ENCODE peak calls at places on chromosomes 6 and 20, in four cellular contexts. One of them, this sample, is unnamed. For H3K9me3, the result is how much of the 10 kb centered on the place peaks cover.

GRCh38 chr6:118283759-118284158 is 264.3 kb upstream of the PLN start:
- DNase-seq in CD4-positive, alpha-beta memory T cell: peak
- DNase-seq in tibial artery: peak
- DNase-seq in CD4-positive, alpha-beta T cell: peak
- DNase-seq in this sample: peak

GRCh38 chr20:997486-997885 is 4.6 kb downstream of the RSPO4 start:
- DNase-seq in tibial artery: no peak
- DNase-seq in CD4-positive, alpha-beta T cell: no peak
- DNase-seq in CD4-positive, alpha-beta memory T cell: no peak
- DNase-seq in this sample: no peak

GRCh38 chr6:138109042-138109997 is 2.1 kb upstream of the PERP start:
- DNase-seq in CD4-positive, alpha-beta memory T cell: peak
- DNase-seq in CD4-positive, alpha-beta T cell: peak
- DNase-seq in tibial artery: peak
- DNase-seq in this sample: peak

GRCh38 chr6:52995913-52996685 is 1.0 kb upstream of the GSTA4 start:
- DNase-seq in CD4-positive, alpha-beta T cell: peak
- DNase-seq in CD4-positive, alpha-beta memory T cell: peak
- DNase-seq in tibial artery: peak
- DNase-seq in this sample: no peak

GRCh38 chr20:34525342-34525708 is 9.1 kb downstream of the DYNLRB1 start:
- DNase-seq in CD4-positive, alpha-beta memory T cell: no peak
- DNase-seq in tibial artery: no peak
- DNase-seq in CD4-positive, alpha-beta T cell: no peak
- DNase-seq in this sample: no peak

GRCh38 chr6:139448998-139449610 is 74.7 kb upstream of the CITED2 start:
- DNase-seq in CD4-positive, alpha-beta T cell: no peak
- DNase-seq in tibial artery: no peak
- DNase-seq in CD4-positive, alpha-beta memory T cell: no peak
- DNase-seq in this sample: no peak

GRCh38 chr6:11585426-11586016 is 48.0 kb downstream of the TMEM170B start:
- DNase-seq in CD4-positive, alpha-beta T cell: no peak
- DNase-seq in tibial artery: no peak
- DNase-seq in CD4-positive, alpha-beta memory T cell: peak
- DNase-seq in this sample: no peak

GRCh38 chr6:136920858-136921520 is 1.1 kb upstream of the SLC35D3 start:
- DNase-seq in CD4-positive, alpha-beta memory T cell: peak
- DNase-seq in tibial artery: no peak
- DNase-seq in CD4-positive, alpha-beta T cell: no peak
- DNase-seq in this sample: no peak

GRCh38 chr6:127851197-127851596 is 49.7 kb downstream of the THEMIS start:
- DNase-seq in tibial artery: no peak
- DNase-seq in CD4-positive, alpha-beta memory T cell: no peak
- DNase-seq in CD4-positive, alpha-beta T cell: no peak
- DNase-seq in this sample: no peak

GRCh38 chr6:3310710-3311109 is 52.0 kb downstream of the PSMG4 start:
- DNase-seq in tibial artery: no peak
- DNase-seq in CD4-positive, alpha-beta T cell: no peak
- DNase-seq in CD4-positive, alpha-beta memory T cell: no peak
- DNase-seq in this sample: no peak

GRCh38 chr6:108565893-108566292 is 5.2 kb downstream of the FOXO3 start:
- DNase-seq in CD4-positive, alpha-beta memory T cell: no peak
- DNase-seq in tibial artery: peak
- DNase-seq in CD4-positive, alpha-beta T cell: no peak
- DNase-seq in this sample: no peak

GRCh38 chr20:53157443-53158408 is 185.6 kb downstream of the TSHZ2 start:
- DNase-seq in CD4-positive, alpha-beta T cell: peak
- DNase-seq in tibial artery: no peak
- DNase-seq in CD4-positive, alpha-beta memory T cell: peak
- DNase-seq in this sample: no peak

GRCh38 chr20:7703436-7703835 is 236.8 kb downstream of the HAO1 start:
- DNase-seq in tibial artery: no peak
- DNase-seq in CD4-positive, alpha-beta T cell: no peak
- DNase-seq in CD4-positive, alpha-beta memory T cell: no peak
- DNase-seq in this sample: no peak

GRCh38 chr6:31401403-31401802 is 2.0 kb upstream of the MICA start:
- DNase-seq in tibial artery: peak
- DNase-seq in CD4-positive, alpha-beta memory T cell: no peak
- DNase-seq in CD4-positive, alpha-beta T cell: no peak
- DNase-seq in this sample: no peak

GRCh38 chr6:113969888-113970807 is 800 bp downstream of the HDAC2 start:
- DNase-seq in tibial artery: peak
- DNase-seq in CD4-positive, alpha-beta T cell: peak
- DNase-seq in CD4-positive, alpha-beta memory T cell: peak
- DNase-seq in this sample: peak

GRCh38 chr20:21526776-21527175 is 12.9 kb upstream of the NKX2-2 start:
- DNase-seq in tibial artery: no peak
- DNase-seq in CD4-positive, alpha-beta memory T cell: no peak
- DNase-seq in CD4-positive, alpha-beta T cell: no peak
- DNase-seq in this sample: no peak

GRCh38 chr6:104575536-104575935 is 284.2 kb downstream of the HACE1 start:
- DNase-seq in CD4-positive, alpha-beta T cell: no peak
- DNase-seq in CD4-positive, alpha-beta memory T cell: no peak
- DNase-seq in tibial artery: no peak
- DNase-seq in this sample: no peak

GRCh38 chr6:140462495-140463311 is 1088.3 kb upstream of the CITED2 start:
- DNase-seq in CD4-positive, alpha-beta T cell: no peak
- DNase-seq in tibial artery: no peak
- DNase-seq in CD4-positive, alpha-beta memory T cell: no peak
- DNase-seq in this sample: no peak

GRCh38 chr20:62899633-62900051 is 26.7 kb downstream of the DIDO1 start:
- DNase-seq in tibial artery: no peak
- DNase-seq in CD4-positive, alpha-beta T cell: no peak
- DNase-seq in CD4-positive, alpha-beta memory T cell: no peak
- DNase-seq in this sample: no peak

GRCh38 chr6:35181313-35181932 is 32.3 kb upstream of the SCUBE3 start:
- DNase-seq in CD4-positive, alpha-beta memory T cell: no peak
- DNase-seq in CD4-positive, alpha-beta T cell: no peak
- DNase-seq in tibial artery: peak
- DNase-seq in this sample: no peak

GRCh38 chr6:35096129-35096852 is 44.8 kb downstream of the TCP11 start:
- DNase-seq in CD4-positive, alpha-beta memory T cell: no peak
- DNase-seq in tibial artery: no peak
- DNase-seq in CD4-positive, alpha-beta T cell: no peak
- DNase-seq in this sample: no peak

GRCh38 chr6:11448038-11448437 is 89.5 kb upstream of the TMEM170B start:
- DNase-seq in CD4-positive, alpha-beta T cell: no peak
- DNase-seq in tibial artery: no peak
- DNase-seq in CD4-positive, alpha-beta memory T cell: no peak
- DNase-seq in this sample: no peak

GRCh38 chr20:17796096-17796563 is 96.4 kb downstream of the BANF2 start:
- DNase-seq in CD4-positive, alpha-beta T cell: no peak
- DNase-seq in tibial artery: peak
- DNase-seq in CD4-positive, alpha-beta memory T cell: no peak
- DNase-seq in this sample: no peak

GRCh38 chr6:157335829-157336228 is 12.5 kb upstream of the TMEM242 start:
- DNase-seq in CD4-positive, alpha-beta memory T cell: no peak
- DNase-seq in CD4-positive, alpha-beta T cell: no peak
- DNase-seq in tibial artery: no peak
- DNase-seq in this sample: no peak

GRCh38 chr6:106084106-106084963 is 1.8 kb upstream of the PRDM1 start:
- DNase-seq in CD4-positive, alpha-beta memory T cell: no peak
- DNase-seq in tibial artery: no peak
- DNase-seq in CD4-positive, alpha-beta T cell: no peak
- DNase-seq in this sample: no peak

GRCh38 chr20:44057698-44058675 is 129.0 kb downstream of the JPH2 start:
- DNase-seq in CD4-positive, alpha-beta T cell: no peak
- DNase-seq in tibial artery: no peak
- DNase-seq in CD4-positive, alpha-beta memory T cell: no peak
- DNase-seq in this sample: no peak

GRCh38 chr20:47688385-47689381 is 96.6 kb downstream of the SULF2 start:
- DNase-seq in CD4-positive, alpha-beta T cell: no peak
- DNase-seq in CD4-positive, alpha-beta memory T cell: no peak
- DNase-seq in tibial artery: no peak
- DNase-seq in this sample: no peak

GRCh38 chr6:45569210-45569945 is 191.6 kb upstream of the SUPT3H start:
- DNase-seq in tibial artery: no peak
- DNase-seq in CD4-positive, alpha-beta memory T cell: no peak
- DNase-seq in CD4-positive, alpha-beta T cell: no peak
- DNase-seq in this sample: no peak

GRCh38 chr20:64168381-64169088 is 4.3 kb downstream of the MYT1 start:
- DNase-seq in tibial artery: no peak
- DNase-seq in CD4-positive, alpha-beta T cell: no peak
- DNase-seq in CD4-positive, alpha-beta memory T cell: no peak
- DNase-seq in this sample: no peak

GRCh38 chr20:23257106-23257761 is 93.4 kb upstream of the NXT1 start:
- DNase-seq in CD4-positive, alpha-beta T cell: no peak
- DNase-seq in CD4-positive, alpha-beta memory T cell: no peak
- DNase-seq in tibial artery: no peak
- DNase-seq in this sample: no peak

GRCh38 chr20:33653900-33654596 is 8.1 kb upstream of the C20orf144 start:
- DNase-seq in CD4-positive, alpha-beta T cell: no peak
- DNase-seq in tibial artery: no peak
- DNase-seq in CD4-positive, alpha-beta memory T cell: no peak
- DNase-seq in this sample: no peak

GRCh38 chr6:136767583-136768307 is 24.5 kb downstream of the MAP3K5 start:
- DNase-seq in CD4-positive, alpha-beta memory T cell: no peak
- DNase-seq in tibial artery: no peak
- DNase-seq in CD4-positive, alpha-beta T cell: no peak
- DNase-seq in this sample: no peak

GRCh38 chr6:53154794-53155193 is 6.2 kb upstream of the GCM1 start:
- DNase-seq in CD4-positive, alpha-beta memory T cell: no peak
- DNase-seq in CD4-positive, alpha-beta T cell: no peak
- DNase-seq in tibial artery: no peak
- DNase-seq in this sample: no peak

GRCh38 chr6:7721654-7722053 is 4.2 kb upstream of the BMP6 start:
- DNase-seq in CD4-positive, alpha-beta memory T cell: no peak
- DNase-seq in CD4-positive, alpha-beta T cell: no peak
- DNase-seq in tibial artery: no peak
- DNase-seq in this sample: no peak

GRCh38 chr20:43975096-43975768 is 60.6 kb downstream of the TOX2 start:
- DNase-seq in tibial artery: no peak
- DNase-seq in CD4-positive, alpha-beta memory T cell: no peak
- DNase-seq in CD4-positive, alpha-beta T cell: no peak
- DNase-seq in this sample: no peak

DNA sequence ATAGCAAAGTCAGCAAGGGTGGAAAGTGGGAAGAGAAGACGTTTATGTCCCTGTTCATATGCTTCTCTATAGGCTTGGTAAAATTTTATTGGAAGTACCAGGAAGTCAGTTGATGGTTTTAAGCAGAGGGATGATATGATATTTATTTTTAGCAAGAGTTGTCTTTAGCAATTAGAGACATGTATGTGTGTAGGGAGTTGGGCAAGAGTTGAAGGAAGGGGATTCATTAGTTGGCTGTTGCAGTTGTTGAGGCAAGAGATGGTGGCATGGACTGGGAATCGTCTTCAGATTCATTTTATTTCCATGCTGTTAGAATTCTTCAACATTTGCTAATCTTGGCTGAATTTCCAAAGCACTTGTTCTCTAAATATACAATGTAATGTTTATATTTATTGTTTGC is 85.6 kb downstream of the QKI start:
- DNase-seq in CD4-positive, alpha-beta memory T cell: no peak
- DNase-seq in tibial artery: no peak
- DNase-seq in CD4-positive, alpha-beta T cell: no peak
- DNase-seq in this sample: no peak
- H3K9me3 ChIP-seq in CD4-positive, alpha-beta memory T cell: under half
- H3K9me3 ChIP-seq in tibial artery: under half
- H3K9me3 ChIP-seq in CD4-positive, alpha-beta T cell: under half
- H3K9me3 ChIP-seq in this sample: under half

GRCh38 chr6:165055231-165055630 is 254.2 kb downstream of the C6orf118 start:
- DNase-seq in CD4-positive, alpha-beta memory T cell: no peak
- DNase-seq in CD4-positive, alpha-beta T cell: no peak
- DNase-seq in tibial artery: no peak
- DNase-seq in this sample: no peak
- H3K9me3 ChIP-seq in CD4-positive, alpha-beta memory T cell: under half
- H3K9me3 ChIP-seq in CD4-positive, alpha-beta T cell: under half
- H3K9me3 ChIP-seq in tibial artery: under half
- H3K9me3 ChIP-seq in this sample: under half

DNA sequence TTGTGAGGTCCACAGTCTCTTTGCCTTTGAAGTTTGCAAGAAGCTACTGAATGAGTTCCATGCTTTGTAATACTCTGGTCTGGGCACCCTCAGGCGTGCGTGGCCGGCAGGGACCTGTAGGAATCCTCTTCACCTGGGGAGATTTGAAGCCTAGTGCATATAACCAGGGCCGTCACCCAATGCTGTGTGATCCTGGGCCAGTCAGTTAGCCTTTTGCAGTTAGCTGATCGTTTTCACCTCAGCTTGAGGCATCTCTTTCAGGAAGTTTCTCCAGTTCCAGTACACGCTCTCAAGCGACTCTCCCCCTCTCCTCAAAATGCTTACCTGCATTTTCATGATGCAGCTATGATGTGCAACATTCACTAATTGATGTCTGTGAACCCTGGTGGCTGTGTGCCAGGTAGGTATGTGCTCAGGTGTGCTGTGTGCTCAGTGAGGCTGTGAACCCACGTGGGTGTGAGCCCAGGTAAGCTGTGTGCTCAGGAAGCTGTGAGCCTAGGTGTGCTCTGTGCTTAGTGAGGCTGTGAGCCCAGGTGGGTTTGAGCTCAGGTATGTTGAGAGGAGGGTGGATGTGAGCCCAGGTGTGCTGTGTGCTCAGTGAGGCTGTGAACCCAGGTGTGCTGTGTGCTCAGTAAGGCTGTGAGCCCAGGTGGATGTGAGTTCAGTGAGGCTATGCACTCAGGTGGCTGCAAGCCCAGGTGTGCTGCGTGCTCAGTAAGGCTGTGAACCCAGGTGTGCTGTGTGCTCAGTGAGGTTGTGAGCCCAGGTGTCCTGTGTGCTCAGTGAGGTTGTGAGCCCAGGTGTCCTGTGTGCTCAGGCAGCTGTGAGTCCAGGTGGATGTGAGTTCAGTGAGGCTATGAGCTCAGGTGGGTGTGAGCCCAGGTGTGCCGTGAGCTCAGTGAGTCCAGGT is 120.4 kb downstream of the PHACTR3 start:
- DNase-seq in tibial artery: no peak
- DNase-seq in CD4-positive, alpha-beta memory T cell: no peak
- DNase-seq in CD4-positive, alpha-beta T cell: no peak
- DNase-seq in this sample: no peak
- H3K9me3 ChIP-seq in tibial artery: under half
- H3K9me3 ChIP-seq in CD4-positive, alpha-beta memory T cell: under half
- H3K9me3 ChIP-seq in CD4-positive, alpha-beta T cell: under half
- H3K9me3 ChIP-seq in this sample: under half

GRCh38 chr6:56862415-56863175 is 92.3 kb upstream of the BEND6 start:
- DNase-seq in tibial artery: no peak
- DNase-seq in CD4-positive, alpha-beta T cell: no peak
- DNase-seq in CD4-positive, alpha-beta memory T cell: no peak
- DNase-seq in this sample: no peak
- H3K9me3 ChIP-seq in tibial artery: under half
- H3K9me3 ChIP-seq in CD4-positive, alpha-beta T cell: under half
- H3K9me3 ChIP-seq in CD4-positive, alpha-beta memory T cell: under half
- H3K9me3 ChIP-seq in this sample: under half

GRCh38 chr20:60283281-60283680 is 325.1 kb downstream of the CDH26 start:
- DNase-seq in CD4-positive, alpha-beta memory T cell: no peak
- DNase-seq in tibial artery: no peak
- DNase-seq in CD4-positive, alpha-beta T cell: no peak
- DNase-seq in this sample: no peak
- H3K9me3 ChIP-seq in CD4-positive, alpha-beta memory T cell: under half
- H3K9me3 ChIP-seq in tibial artery: under half
- H3K9me3 ChIP-seq in CD4-positive, alpha-beta T cell: under half
- H3K9me3 ChIP-seq in this sample: under half

GRCh38 chr6:67881706-67882065 is 753.4 kb upstream of the ADGRB3 start:
- DNase-seq in CD4-positive, alpha-beta memory T cell: no peak
- DNase-seq in tibial artery: no peak
- DNase-seq in CD4-positive, alpha-beta T cell: no peak
- DNase-seq in this sample: no peak
- H3K9me3 ChIP-seq in CD4-positive, alpha-beta memory T cell: under half
- H3K9me3 ChIP-seq in tibial artery: under half
- H3K9me3 ChIP-seq in CD4-positive, alpha-beta T cell: under half
- H3K9me3 ChIP-seq in this sample: under half

This sample was measured in T-helper 17 cell.